ENCODE peak calls at places on chromosomes 5 and 9, in seven cellular contexts. P is mesothelial cell of epicardium; M is A549; K is posterior cingulate gyrus; C is activated naive CD4-positive, alpha-beta T cell treated with Interleukin-2 at 50 U/mL for 16 hours; N is NCI-H187 treated with DMSO at 0.1 percent for 48 hours; H is activated CD4-positive, alpha-beta memory T cell treated with anti-CD3 and anti-CD28 coated beads for 36 hours. R is an unnamed sample.

GRCh38 chr5:65037845-65038815 is 269.4 kb downstream of the CWC27 start:
- DNase-seq in P (no peak), M (peak), K (no peak), C (no peak), N (no peak), H (peak), R (peak)

GRCh38 chr5:176882566-176882900 is 16.6 kb downstream of the HK3 start:
- DNase-seq in P (no peak), M (no peak), K (peak), C (no peak), N (no peak), H (no peak), R (no peak)

GRCh38 chr9:133375116-133375723 is 640 bp downstream of the SURF4 start:
- DNase-seq in P (no peak), M (peak), K (no peak), C (peak), N (no peak), H (peak), R (peak)

GRCh38 chr9:76586555-76587314 is 127.8 kb downstream of the GCNT1 start:
- DNase-seq in P (no peak), M (no peak), K (no peak), C (no peak), N (no peak), H (no peak), R (no peak)

GRCh38 chr9:90999425-91000397 is 198.1 kb downstream of the SYK start:
- DNase-seq in P (no peak), M (no peak), K (no peak), C (no peak), N (no peak), H (no peak), R (no peak)

GRCh38 chr9:129889461-129889935 is 54.2 kb downstream of the USP20 start:
- DNase-seq in P (no peak), M (no peak), K (no peak), C (peak), N (no peak), H (peak), R (no peak)

GRCh38 chr5:78591227-78591626 is 57.3 kb downstream of the LHFPL2 start:
- DNase-seq in P (no peak), M (peak), K (no peak), C (no peak), N (no peak), H (no peak), R (no peak)

GRCh38 chr5:59003124-59003523 is 420.2 kb downstream of the RAB3C start:
- DNase-seq in P (no peak), M (no peak), K (no peak), C (no peak), N (no peak), H (no peak), R (no peak)

GRCh38 chr9:70012569-70012968 is 31.1 kb upstream of the MAMDC2 start:
- DNase-seq in P (no peak), M (no peak), K (no peak), C (no peak), N (no peak), H (no peak), R (no peak)

GRCh38 chr9:34985311-34985899 is 4.1 kb upstream of the DNAJB5 start:
- DNase-seq in P (no peak), M (peak), K (no peak), C (peak), N (no peak), H (peak), R (peak)

GRCh38 chr9:78898239-78898638 is 601.3 kb downstream of the PSAT1 start:
- DNase-seq in P (no peak), M (no peak), K (no peak), C (no peak), N (no peak), H (no peak), R (no peak)